ENCODE peak calls at places on chromosome 7, in ten cellular contexts. O, R, Y, T, P, X, N, A, S and H are unnamed samples.

GRCh38 chr7:55448526-55448925 is 83.4 kb downstream of the LANCL2 start:
- DNase-seq in P (no peak), T (no peak), Y (no peak), A (no peak), X (no peak), R (no peak), O (no peak), N (no peak), S (no peak), H (no peak)

GRCh38 chr7:80699656-80700318 is 61.3 kb downstream of the CD36 start:
- DNase-seq in T (no peak), S (no peak), A (no peak), N (no peak), R (no peak), P (no peak), X (no peak), Y (no peak), O (no peak), H (no peak)

GRCh38 chr7:1924185-1924817 is 254.2 kb downstream of the ELFN1 start:
- DNase-seq in O (no peak), N (no peak), S (no peak), X (no peak), P (no peak), Y (no peak), R (no peak), T (no peak), A (no peak), H (no peak)

GRCh38 chr7:97982647-97983046 is 7.3 kb downstream of the OCM2 start:
- DNase-seq in Y (no peak), T (no peak), P (no peak), N (no peak), X (no peak), S (no peak), A (no peak), O (no peak), R (no peak), H (no peak)

GRCh38 chr7:2800923-2801682 is 43.0 kb downstream of the GNA12 start:
- DNase-seq in S (peak), R (no peak), O (no peak), N (no peak), A (no peak), T (no peak), P (peak), Y (no peak), X (no peak), H (no peak)

GRCh38 chr7:158395780-158396214 is 191.8 kb downstream of the PTPRN2 start:
- DNase-seq in S (no peak), T (no peak), A (peak), Y (no peak), P (no peak), N (no peak), O (no peak), R (no peak), X (no peak), H (no peak)

GRCh38 chr7:43112941-43113621 is 634 bp downstream of the HECW1 start:
- DNase-seq in A (no peak), Y (no peak), P (peak), S (peak), T (no peak), R (peak), X (peak), N (no peak), O (no peak), H (peak)

GRCh38 chr7:69635572-69636190 is 37.4 kb downstream of the AUTS2 start:
- DNase-seq in Y (no peak), S (no peak), P (no peak), X (peak), N (no peak), T (no peak), A (no peak), R (no peak), O (no peak), H (no peak)

GRCh38 chr7:44733708-44734481 is 14.8 kb upstream of the ZMIZ2 start:
- DNase-seq in P (no peak), T (no peak), A (no peak), S (no peak), R (no peak), N (peak), X (no peak), Y (no peak), O (no peak), H (no peak)